ENCODE peak calls at places on chromosome 13, in eight cellular contexts. K is activated T-helper 1 cell treated with anti-CD3 and anti-CD28 coated beads, Interleukin-12 subunit alpha, Interleukin-12 subunit beta, Interleukin-2, Interleukin-4 antibody, amounts not matched to agents 30 ng/mL and 10 ng/mL and 1 ng/mL, durations not matched to agents 14 hours and 24 hours and 36 hours; P is aorta; E is activated naive CD8-positive, alpha-beta T cell treated with anti-CD3 and anti-CD28 coated beads for 36 hours; L is type B pancreatic cell; O is kidney tubule cell; U is EL; N is thyroid gland. I is an unnamed sample.

GRCh38 chr13:51557423-51557822 is 26.8 kb upstream of the WDFY2 start:
- DNase-seq in P (no peak), O (no peak), N (no peak), K (no peak), L (no peak), E (no peak), U (no peak), I (no peak)

GRCh38 chr13:27293873-27294515 is 23.4 kb downstream of the RASL11A start:
- DNase-seq in U (no peak), O (no peak), L (no peak), K (no peak), N (no peak), P (no peak), E (no peak), I (no peak)

GRCh38 chr13:42396901-42397670 is 125.1 kb downstream of the AKAP11 start:
- DNase-seq in K (no peak), L (no peak), E (peak), P (no peak), U (no peak), O (peak), N (no peak), I (no peak)

GRCh38 chr13:62643007-62643483 is 1227.4 kb upstream of the PCDH20 start:
- DNase-seq in O (peak), L (no peak), U (peak), N (no peak), P (no peak), K (no peak), E (peak), I (no peak)

GRCh38 chr13:24184855-24185254 is 24.3 kb downstream of the SPATA13 start:
- DNase-seq in O (no peak), K (no peak), P (no peak), U (no peak), L (no peak), N (no peak), E (no peak), I (no peak)

GRCh38 chr13:102203718-102204117 is 198.1 kb downstream of the FGF14 start:
- DNase-seq in L (no peak), E (no peak), U (no peak), P (no peak), K (no peak), O (no peak), N (no peak), I (no peak)

GRCh38 chr13:59483441-59484116 is 680.1 kb downstream of the DIAPH3 start:
- DNase-seq in K (no peak), E (no peak), L (no peak), O (no peak), U (no peak), N (no peak), P (no peak), I (no peak)

GRCh38 chr13:51674276-51674675 is 90.0 kb downstream of the WDFY2 start:
- DNase-seq in O (peak), K (no peak), L (no peak), E (no peak), N (peak), U (no peak), P (no peak), I (no peak)

I was measured in DMS 273 treated with DMSO at 0.1 percent for 48 hours.